ENCODE peak calls at places on chromosome 4, in six cellular contexts. E is A172; Q is iris pigment epithelial cell; P is stimulated activated CD4-positive, alpha-beta T cell treated with anti-CD3 and anti-CD28 coated beads, TNF-alpha, amount 100 ng/mL, for 48 hours; M is stimulated activated CD8-positive, alpha-beta memory T cell treated with anti-CD3 and anti-CD28 coated beads, Interleukin-12 subunit alpha, Interleukin-12 subunit beta, amount 100 ng/mL, for 4 hours; W is EH. K is an unnamed sample.

GRCh38 chr4:15547392-15547791 is 77.7 kb downstream of the CC2D2A start:
- DNase-seq in W (no peak), P (no peak), Q (no peak), M (no peak), E (no peak), K (no peak)

GRCh38 chr4:106529348-106530033 is 160.9 kb upstream of the GIMD1 start:
- DNase-seq in Q (peak), M (no peak), E (peak), P (no peak), W (peak), K (peak)

GRCh38 chr4:20916106-20916505 is 215.8 kb downstream of the PACRGL start:
- DNase-seq in E (no peak), Q (peak), W (no peak), P (no peak), M (no peak), K (no peak)

GRCh38 chr4:139282375-139283075 is 2.5 kb upstream of the MGARP start:
- DNase-seq in W (peak), E (no peak), Q (peak), P (no peak), M (no peak), K (no peak)

GRCh38 chr4:76607266-76607799 is 172.3 kb downstream of the SHROOM3 start:
- DNase-seq in P (no peak), W (peak), Q (peak), M (no peak), E (peak), K (no peak)

GRCh38 chr4:22435652-22436051 is 80.2 kb downstream of the ADGRA3 start:
- DNase-seq in P (no peak), Q (no peak), E (no peak), M (no peak), W (no peak), K (no peak)

GRCh38 chr4:94455081-94455480 is 3.3 kb downstream of the PDLIM5 start:
- DNase-seq in M (no peak), W (peak), E (no peak), Q (peak), P (no peak), K (peak)

GRCh38 chr4:14701896-14702295 is 300.4 kb upstream of the CPEB2 start:
- DNase-seq in W (no peak), P (no peak), E (no peak), M (no peak), Q (no peak), K (no peak)

GRCh38 chr4:109673303-109673702 is 29.9 kb downstream of the CASP6 start:
- DNase-seq in E (no peak), Q (no peak), M (no peak), P (no peak), W (no peak), K (no peak)

GRCh38 chr4:148445071-148445902 is 3.1 kb upstream of the NR3C2 start:
- DNase-seq in P (peak), W (no peak), Q (no peak), M (peak), E (no peak), K (no peak)

K was measured in MCF 10A.